ENCODE peak calls at places on chromosomes 6 and 20, in six cellular contexts. P, G, A, L, U and Y are unnamed samples.

GRCh38 chr6:84764332-84765049 is at the start of gene TBX18:
- DNase-seq in P (peak), G (no peak), A (peak), L (peak), U (peak), Y (peak)

GRCh38 chr6:43113431-43114260 is 37.5 kb downstream of the PTK7 start:
- DNase-seq in P (no peak), G (no peak), A (no peak), L (no peak), U (peak), Y (no peak)

GRCh38 chr20:54223751-54224150 is 15.9 kb downstream of the PFDN4 start:
- DNase-seq in P (no peak), G (no peak), A (no peak), L (no peak), U (no peak), Y (no peak)

GRCh38 chr20:63064745-63065711 is 58.3 kb upstream of the BHLHE23 start:
- DNase-seq in P (no peak), G (no peak), A (no peak), L (no peak), U (no peak), Y (peak)

GRCh38 chr20:35496481-35496880 is 33.0 kb downstream of the C20orf173 start:
- DNase-seq in P (no peak), G (no peak), A (no peak), L (no peak), U (no peak), Y (no peak)

GRCh38 chr6:39090036-39090435 is 24.9 kb downstream of the SAYSD1 start:
- DNase-seq in P (no peak), G (no peak), A (no peak), L (no peak), U (no peak), Y (no peak)

GRCh38 chr6:160974304-160974771 is 17.2 kb upstream of the MAP3K4 start:
- DNase-seq in P (peak), G (no peak), A (peak), L (peak), U (peak), Y (no peak)

GRCh38 chr6:161254754-161255253 is 19.1 kb downstream of the AGPAT4 start:
- DNase-seq in P (no peak), G (no peak), A (no peak), L (peak), U (peak), Y (no peak)

GRCh38 chr6:19851273-19852089 is 14.3 kb downstream of the ID4 start:
- DNase-seq in P (peak), G (no peak), A (peak), L (peak), U (peak), Y (no peak)

GRCh38 chr6:11975353-11975977 is 36.6 kb upstream of the HIVEP1 start:
- DNase-seq in P (no peak), G (no peak), A (no peak), L (no peak), U (no peak), Y (peak)

GRCh38 chr20:49928411-49929141 is 7.6 kb upstream of the RNF114 start:
- DNase-seq in P (peak), G (peak), A (peak), L (peak), U (peak), Y (peak)

GRCh38 chr6:106194949-106195919 is 109.1 kb downstream of the PRDM1 start:
- DNase-seq in P (no peak), G (peak), A (peak), L (peak), U (no peak), Y (no peak)

GRCh38 chr6:98416027-98416426 is 418.3 kb upstream of the POU3F2 start:
- DNase-seq in P (no peak), G (no peak), A (no peak), L (no peak), U (no peak), Y (no peak)

GRCh38 chr20:35582741-35583404 is 32.8 kb upstream of the SPAG4 start:
- DNase-seq in P (no peak), G (no peak), A (no peak), L (no peak), U (no peak), Y (no peak)

GRCh38 chr6:117072781-117073180 is 192.6 kb upstream of the VGLL2 start:
- DNase-seq in P (no peak), G (no peak), A (no peak), L (no peak), U (peak), Y (no peak)

GRCh38 chr20:43511879-43512278 is 4.4 kb downstream of the L3MBTL1 start:
- DNase-seq in P (no peak), G (no peak), A (no peak), L (no peak), U (no peak), Y (no peak)

GRCh38 chr20:46660487-46660886 is 9.2 kb upstream of the SLC13A3 start:
- DNase-seq in P (no peak), G (no peak), A (no peak), L (no peak), U (no peak), Y (no peak)

GRCh38 chr20:5041433-5041832 is 40.1 kb upstream of the SLC23A2 start:
- DNase-seq in P (peak), G (no peak), A (no peak), L (no peak), U (no peak), Y (no peak)

GRCh38 chr6:47146426-47147174 is 104.5 kb upstream of the ADGRF1 start:
- DNase-seq in P (no peak), G (no peak), A (peak), L (peak), U (no peak), Y (no peak)

GRCh38 chr6:39251406-39251805 is 22.1 kb upstream of the KCNK5 start:
- DNase-seq in P (no peak), G (no peak), A (no peak), L (no peak), U (no peak), Y (no peak)

GRCh38 chr6:56524891-56525703 is 117.6 kb downstream of the DST start:
- DNase-seq in P (peak), G (no peak), A (no peak), L (peak), U (no peak), Y (no peak)

GRCh38 chr6:134636221-134636830 is 313.6 kb downstream of the ALDH8A1 start:
- DNase-seq in P (no peak), G (no peak), A (no peak), L (peak), U (no peak), Y (no peak)

GRCh38 chr6:44001318-44001868 is 125.9 kb downstream of the MRPL14 start:
- DNase-seq in P (no peak), G (no peak), A (no peak), L (no peak), U (peak), Y (peak)

GRCh38 chr6:90610291-90610670 is 23.4 kb upstream of the MAP3K7 start:
- DNase-seq in P (peak), G (no peak), A (no peak), L (no peak), U (peak), Y (no peak)

GRCh38 chr6:26445934-26446667 is 5.8 kb downstream of the BTN3A3 start:
- DNase-seq in P (no peak), G (no peak), A (no peak), L (no peak), U (no peak), Y (no peak)
- H3K27ac ChIP-seq in P (no peak), G (peak), A (no peak), L (no peak), U (no peak), Y (no peak)

DNA sequence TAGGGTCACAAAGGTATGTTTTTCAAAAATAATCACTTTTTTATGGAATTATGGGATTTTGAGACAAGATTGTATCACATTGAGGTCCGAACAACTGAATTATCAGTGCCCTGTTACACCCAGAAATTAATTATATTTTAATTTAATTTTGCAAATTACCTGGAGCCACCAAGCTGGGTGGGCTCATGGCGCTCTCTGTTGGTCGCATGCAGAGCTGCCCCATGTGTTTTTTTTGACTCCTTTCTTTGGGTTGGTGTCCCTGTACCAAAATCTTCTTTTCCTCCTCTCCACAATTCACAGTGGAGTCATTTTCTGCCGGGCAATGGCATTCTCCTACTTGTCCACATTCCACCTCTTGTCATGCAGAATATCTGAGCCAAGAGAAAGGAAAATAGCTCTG is 38.9 kb upstream of the FRMD1 start:
- DNase-seq in P (no peak), G (no peak), A (no peak), L (no peak), U (no peak), Y (no peak)
- TF ChIP-seq CTCF in P (peak), G (no peak), A (no peak), L (peak), U (peak), Y (peak)

DNA sequence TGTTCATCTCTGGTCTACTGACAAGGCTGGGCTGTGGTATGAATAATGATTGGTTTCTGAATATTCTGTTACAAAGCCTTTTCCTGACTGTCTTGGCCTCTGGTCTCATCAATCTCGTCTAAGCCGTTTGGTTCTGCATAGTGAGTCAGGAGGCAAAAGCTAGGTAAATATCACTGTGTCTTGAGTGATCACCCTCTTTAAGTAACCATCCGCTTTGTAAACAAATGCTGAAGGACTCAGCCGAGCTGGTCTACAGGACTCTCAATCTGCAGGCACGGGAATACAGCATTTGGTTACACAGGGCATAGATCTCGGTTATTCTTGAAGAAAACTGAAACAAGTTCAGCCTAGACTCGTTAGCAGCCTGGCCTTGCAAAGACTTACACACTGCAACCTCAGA is 511.9 kb downstream of the KIF16B start:
- DNase-seq in P (no peak), G (no peak), A (no peak), L (no peak), U (no peak), Y (no peak)
- H3K27ac ChIP-seq in P (no peak), G (no peak), A (no peak), L (no peak), U (no peak), Y (no peak)

DNA sequence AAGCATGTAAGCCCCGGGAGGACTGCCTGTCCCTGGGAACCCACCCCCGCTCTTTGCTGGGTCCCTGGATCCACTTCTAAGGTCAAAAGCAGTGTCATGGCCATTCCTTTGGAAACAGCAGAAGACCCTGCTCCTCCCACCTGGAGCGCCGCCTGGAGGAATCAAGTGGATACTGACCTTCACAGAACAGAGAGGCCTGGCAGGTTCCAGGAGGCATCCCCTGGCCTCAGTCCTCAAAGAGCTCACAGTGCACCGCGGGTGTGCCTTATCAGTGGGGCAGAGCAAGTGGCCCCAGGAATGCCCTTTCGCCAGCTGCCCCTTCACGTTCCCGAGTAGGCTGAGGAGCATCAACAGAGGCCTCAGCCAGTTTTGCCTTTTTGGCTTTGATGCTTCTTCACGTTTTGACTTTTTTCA is 11.1 kb upstream of the SLC4A11 start:
- DNase-seq in P (no peak), G (no peak), A (no peak), L (no peak), U (peak), Y (peak)
- TF ChIP-seq CTCF in P (peak), G (no peak), A (no peak), L (peak), U (peak), Y (no peak)

DNA sequence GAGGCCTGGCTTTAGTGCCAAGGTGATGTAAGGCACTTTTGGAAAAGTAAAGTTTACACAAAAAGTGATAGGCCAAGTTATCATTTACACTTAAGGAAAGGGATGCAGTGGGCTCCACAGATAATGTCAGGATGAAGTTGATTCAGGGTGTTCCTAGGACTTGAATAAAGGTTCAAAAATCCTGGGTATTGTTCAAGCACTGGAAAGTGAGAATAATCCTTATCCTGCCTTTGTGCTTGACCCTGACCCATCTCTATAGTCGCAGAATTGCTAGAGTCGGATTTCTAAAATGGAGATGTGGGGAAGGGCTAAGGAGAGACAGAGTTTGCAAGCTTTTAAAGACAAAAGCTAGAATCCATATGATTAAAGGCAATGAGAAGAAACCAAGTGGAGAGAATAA is 115.6 kb downstream of the TIAM2 start:
- DNase-seq in P (no peak), G (no peak), A (no peak), L (no peak), U (no peak), Y (no peak)
- H3K27ac ChIP-seq in P (no peak), G (no peak), A (no peak), L (no peak), U (no peak), Y (no peak)

GRCh38 chr6:72809701-72810379 is 188.0 kb downstream of the KCNQ5 start:
- DNase-seq in P (no peak), G (no peak), A (no peak), L (peak), U (no peak), Y (no peak)

GRCh38 chr6:72816022-72816421 is 194.2 kb downstream of the KCNQ5 start:
- DNase-seq in P (no peak), G (no peak), A (no peak), L (no peak), U (no peak), Y (no peak)

GRCh38 chr6:72810571-72811280 is 188.9 kb downstream of the KCNQ5 start:
- DNase-seq in P (no peak), G (no peak), A (no peak), L (no peak), U (no peak), Y (no peak)

GRCh38 chr6:72813807-72814596 is 192.1 kb downstream of the KCNQ5 start:
- DNase-seq in P (no peak), G (no peak), A (no peak), L (no peak), U (no peak), Y (no peak)

DNA sequence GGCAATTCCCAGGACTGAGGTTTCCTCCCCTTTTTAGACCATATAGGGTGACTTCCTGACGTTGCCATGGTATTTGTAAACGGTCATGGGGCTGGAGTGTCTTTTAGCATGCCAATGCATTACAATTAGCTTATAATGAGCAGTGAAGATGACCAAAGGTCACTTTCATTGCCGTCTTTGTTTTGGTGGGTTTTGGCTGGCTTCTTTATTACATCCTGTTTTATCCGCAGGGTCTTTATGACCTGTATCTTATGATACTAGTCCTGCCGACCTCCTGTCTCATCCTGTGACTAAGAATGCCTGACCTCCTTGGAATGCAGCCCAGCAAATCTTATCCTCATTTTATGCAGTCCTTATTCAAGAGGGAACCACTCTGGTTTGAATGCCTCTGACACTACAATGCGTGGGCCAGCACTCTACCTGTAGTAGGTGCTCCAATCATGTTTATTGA is 190.1 kb downstream of the KCNQ5 start:
- DNase-seq in P (peak), G (no peak), A (no peak), L (peak), U (no peak), Y (no peak)
- TF ChIP-seq CTCF in P (no peak), G (no peak), A (no peak), L (no peak), U (no peak), Y (no peak)

GRCh38 chr6:158654498-158654897 is 4.6 kb downstream of the SYTL3 start:
- DNase-seq in P (peak), G (no peak), A (no peak), L (peak), U (peak), Y (peak)
- H3K27ac ChIP-seq in P (peak), G (peak), A (no peak), L (peak), U (peak), Y (peak)